ENCODE peak calls at places on chromosomes 12 and 14, in four cellular contexts. T is germinal center, J is cerebellar nuclear complex, S is endodermal cell. L is an unnamed sample.
A peak's percentile ranks its signal among the peaks of the same experiment; 100 is the strongest.

GRCh38 chr14:105058521-105059034 is 6.7 kb downstream of the GPR132 start:
- DNase-seq in S (no peak), J (no peak), T (no peak), L (no peak)

GRCh38 chr12:6563448-6564050 is 4.5 kb downstream of the NOP2 start:
- DNase-seq in J (no peak), T (peak; percentile 72), S (peak; percentile 93), L (peak; percentile 53)

GRCh38 chr14:35747379-35747778 is 61.7 kb downstream of the RALGAPA1 start:
- DNase-seq in S (no peak), J (no peak), T (no peak), L (no peak)

GRCh38 chr12:87413784-87414183 is 615.4 kb downstream of the C12orf50 start:
- DNase-seq in J (no peak), T (no peak), S (no peak), L (no peak)

GRCh38 chr14:33432407-33433023 is 493.8 kb downstream of the NPAS3 start:
- DNase-seq in J (no peak), S (no peak), T (no peak), L (no peak)

GRCh38 chr14:67569011-67569650 is 30.9 kb downstream of the PIGH start:
- DNase-seq in J (no peak), T (no peak), S (peak; percentile 74), L (no peak)

GRCh38 chr12:57203201-57203600 is 13.4 kb upstream of the NXPH4 start:
- DNase-seq in J (no peak), S (no peak), T (no peak), L (no peak)

GRCh38 chr14:68011629-68012028 is 192.1 kb downstream of the RAD51B start:
- DNase-seq in T (no peak), S (no peak), J (no peak), L (no peak)

GRCh38 chr12:24615967-24616411 is 332.9 kb downstream of the BCAT1 start:
- DNase-seq in J (no peak), S (peak; percentile 73), T (no peak), L (no peak)

GRCh38 chr12:53053223-53054111 is 3.6 kb downstream of the TNS2 start:
- DNase-seq in T (peak; percentile 39), J (no peak), S (peak; percentile 98), L (peak; percentile 47)

GRCh38 chr14:68649461-68650189 is 143.2 kb downstream of the ZFP36L1 start:
- DNase-seq in S (peak; percentile 17), T (no peak), J (no peak), L (no peak)

GRCh38 chr12:12941450-12942350 is 10.3 kb downstream of the GPRC5D start:
- DNase-seq in S (no peak), J (no peak), T (no peak), L (no peak)

GRCh38 chr14:75279739-75280447 is 1.3 kb downstream of the FOS start:
- DNase-seq in S (peak; percentile 87), J (no peak), T (no peak), L (peak; percentile 42)

GRCh38 chr14:99540196-99541032 is 59.2 kb downstream of the CCNK start:
- DNase-seq in J (no peak), T (no peak), S (no peak), L (no peak)

GRCh38 chr12:99915251-99916082 is 69.3 kb downstream of the ANKS1B start:
- DNase-seq in T (no peak), J (no peak), S (no peak), L (no peak)

GRCh38 chr14:32545109-32545857 is 216.2 kb downstream of the AKAP6 start:
- DNase-seq in S (no peak), T (no peak), J (no peak), L (no peak)

GRCh38 chr12:107925125-107925524 is 150.6 kb downstream of the ASCL4 start:
- DNase-seq in S (no peak), T (no peak), J (no peak), L (no peak)

GRCh38 chr12:127657036-127657435 is 609.9 kb upstream of the TMEM132C start:
- DNase-seq in S (no peak), J (no peak), T (no peak), L (no peak)

GRCh38 chr14:22232486-22232885 is 356.5 kb downstream of the DAD1 start:
- DNase-seq in T (no peak), S (peak; percentile 53), J (no peak), L (no peak)

GRCh38 chr12:123801573-123802178 is 39.6 kb downstream of the DNAH10 start:
- DNase-seq in J (no peak), S (no peak), T (peak; percentile 27), L (no peak)

GRCh38 chr14:64416348-64416932 is 28.3 kb downstream of the MTHFD1 start:
- DNase-seq in J (no peak), T (no peak), S (no peak), L (no peak)

GRCh38 chr14:54606178-54606577 is 39.2 kb downstream of the SAMD4A start:
- DNase-seq in J (no peak), S (peak; percentile 78), T (no peak), L (no peak)

GRCh38 chr14:55780156-55780946 is 200.3 kb downstream of the KTN1 start:
- DNase-seq in T (no peak), S (no peak), J (no peak), L (no peak)

GRCh38 chr14:99561827-99562226 is 42.2 kb downstream of the CCDC85C start:
- DNase-seq in S (no peak), T (no peak), J (no peak), L (no peak)

GRCh38 chr12:50351120-50352043 is 45.0 kb downstream of the FAM186A start:
- DNase-seq in T (no peak), J (no peak), S (no peak), L (no peak)

L was measured in naive B cell.